ENCODE peak calls at places on chromosomes 6 and 20, in six cellular contexts. K is NCI-H774, D is Peyer's patch, Q is NCI-H1048, J is H9, B is ovary. F is an unnamed sample.

GRCh38 chr20:24781061-24781980 is 167.7 kb upstream of the CST7 start:
- DNase-seq in K (no peak), D (peak), B (no peak), Q (no peak), J (peak), F (no peak)

GRCh38 chr6:84575264-84575663 is 189.1 kb downstream of the TBX18 start:
- DNase-seq in B (no peak), J (no peak), D (no peak), Q (no peak), K (peak), F (no peak)

GRCh38 chr6:169079650-169080049 is 174.0 kb downstream of the THBS2 start:
- DNase-seq in B (no peak), Q (no peak), J (no peak), K (no peak), D (no peak), F (no peak)

GRCh38 chr20:49630396-49630951 is 62.5 kb upstream of the PTGIS start:
- DNase-seq in B (no peak), D (no peak), J (no peak), K (no peak), Q (no peak), F (no peak)

GRCh38 chr6:72855471-72855870 is 233.6 kb downstream of the KCNQ5 start:
- DNase-seq in K (no peak), D (no peak), Q (no peak), B (no peak), J (no peak), F (no peak)

GRCh38 chr20:63521602-63522001 is 1.0 kb downstream of the PPDPF start:
- DNase-seq in B (peak), D (peak), K (no peak), Q (no peak), J (peak), F (no peak)

GRCh38 chr6:106141441-106142237 is 55.5 kb downstream of the PRDM1 start:
- DNase-seq in J (no peak), D (no peak), K (no peak), Q (no peak), B (no peak), F (peak)

GRCh38 chr6:148629197-148629909 is 117.5 kb upstream of the UST start:
- DNase-seq in D (no peak), Q (no peak), K (no peak), B (peak), J (no peak), F (no peak)

GRCh38 chr6:127561660-127562059 is 15.3 kb upstream of the C6orf58 start:
- DNase-seq in B (no peak), J (no peak), Q (no peak), D (no peak), K (no peak), F (no peak)

GRCh38 chr6:41558033-41558807 is 12.0 kb downstream of the FOXP4 start:
- DNase-seq in K (no peak), B (no peak), Q (no peak), D (no peak), J (no peak), F (no peak)

GRCh38 chr20:47574616-47575401 is 73.1 kb downstream of the NCOA3 start:
- DNase-seq in D (no peak), B (no peak), J (no peak), Q (peak), K (peak), F (no peak)

GRCh38 chr6:137353346-137353745 is 134.2 kb upstream of the IFNGR1 start:
- DNase-seq in K (no peak), J (no peak), B (no peak), D (no peak), Q (no peak), F (no peak)

GRCh38 chr6:98946877-98947410 is 802 bp downstream of the FBXL4 start:
- DNase-seq in D (peak), B (peak), Q (no peak), K (peak), J (no peak), F (peak)

GRCh38 chr20:47700327-47700726 is 85.0 kb downstream of the SULF2 start:
- DNase-seq in D (no peak), B (no peak), K (no peak), J (no peak), Q (no peak), F (no peak)

GRCh38 chr20:37968726-37969401 is 64.4 kb downstream of the TTI1 start:
- DNase-seq in Q (no peak), K (no peak), J (peak), D (no peak), B (no peak), F (no peak)

GRCh38 chr20:41181567-41181966 is 44.2 kb downstream of the PLCG1 start:
- DNase-seq in B (no peak), J (peak), Q (no peak), K (no peak), D (no peak), F (peak)

GRCh38 chr6:137832110-137832509 is 34.9 kb upstream of the TNFAIP3 start:
- DNase-seq in K (no peak), Q (no peak), B (no peak), J (no peak), D (no peak), F (no peak)

GRCh38 chr20:61315319-61315718 is 63.3 kb downstream of the CDH4 start:
- DNase-seq in J (no peak), B (no peak), Q (no peak), K (no peak), D (no peak), F (no peak)

GRCh38 chr20:59993736-59994484 is 35.7 kb downstream of the CDH26 start:
- DNase-seq in D (no peak), J (peak), Q (no peak), B (no peak), K (no peak), F (no peak)

GRCh38 chr6:55886185-55886836 is 10.9 kb upstream of the BMP5 start:
- DNase-seq in J (no peak), B (no peak), K (peak), D (no peak), Q (no peak), F (no peak)

GRCh38 chr20:17833036-17833674 is 133.4 kb downstream of the BANF2 start:
- DNase-seq in B (no peak), J (no peak), D (no peak), K (no peak), Q (no peak), F (no peak)

GRCh38 chr6:52522151-52522626 is 54.7 kb downstream of the TRAM2 start:
- DNase-seq in K (no peak), J (no peak), D (peak), B (peak), Q (no peak), F (no peak)

GRCh38 chr6:101912266-101912665 is 518.8 kb downstream of the GRIK2 start:
- DNase-seq in J (no peak), K (no peak), D (no peak), Q (no peak), B (no peak), F (no peak)

GRCh38 chr6:40755749-40756452 is 168.7 kb upstream of the LRFN2 start:
- DNase-seq in K (no peak), B (no peak), D (no peak), J (no peak), Q (no peak), F (no peak)

GRCh38 chr6:148720371-148720770 is 26.5 kb upstream of the UST start:
- DNase-seq in B (no peak), K (no peak), Q (no peak), J (no peak), D (no peak), F (no peak)

GRCh38 chr20:13006825-13007224 is 1.9 kb upstream of the SPTLC3 start:
- DNase-seq in B (no peak), D (no peak), K (no peak), Q (no peak), J (no peak), F (no peak)

F was measured in stimulated activated effector memory CD8-positive, alpha-beta T cell treated with anti-CD3 and anti-CD28 coated beads, Interleukin-12 subunit alpha, Interleukin-12 subunit beta, amount 100 ng/mL, for 72 hours.